ENCODE peak calls at places on chromosomes 4 and X, in five cellular contexts. One of them, this sample, is unnamed.

GRCh38 chr4:119656342-119656741 is 27.7 kb upstream of the PDE5A start:
- DNase-seq in skeletal muscle cell: no peak
- DNase-seq in cardiac muscle cell: no peak
- DNase-seq in testis: no peak
- DNase-seq in CD4-positive, alpha-beta memory T cell: no peak
- DNase-seq in this sample: no peak

GRCh38 chr4:64780664-64781063 is 371.4 kb upstream of the TECRL start:
- DNase-seq in skeletal muscle cell: no peak
- DNase-seq in cardiac muscle cell: no peak
- DNase-seq in testis: no peak
- DNase-seq in CD4-positive, alpha-beta memory T cell: no peak
- DNase-seq in this sample: no peak

GRCh38 chr4:92381640-92382039 is 77.9 kb downstream of the GRID2 start:
- DNase-seq in skeletal muscle cell: peak
- DNase-seq in cardiac muscle cell: no peak
- DNase-seq in testis: no peak
- DNase-seq in CD4-positive, alpha-beta memory T cell: no peak
- DNase-seq in this sample: peak

GRCh38 chrX:55486736-55487135 is 2.9 kb downstream of the USP51 start:
- DNase-seq in skeletal muscle cell: no peak
- DNase-seq in cardiac muscle cell: no peak
- DNase-seq in testis: no peak
- DNase-seq in CD4-positive, alpha-beta memory T cell: no peak
- DNase-seq in this sample: no peak

GRCh38 chrX:49978191-49978590 is 55.8 kb downstream of the CLCN5 start:
- DNase-seq in skeletal muscle cell: no peak
- DNase-seq in cardiac muscle cell: no peak
- DNase-seq in testis: no peak
- DNase-seq in CD4-positive, alpha-beta memory T cell: no peak
- DNase-seq in this sample: no peak

GRCh38 chrX:148806145-148806868 is 305.9 kb downstream of the AFF2 start:
- DNase-seq in skeletal muscle cell: no peak
- DNase-seq in cardiac muscle cell: no peak
- DNase-seq in testis: no peak
- DNase-seq in CD4-positive, alpha-beta memory T cell: no peak
- DNase-seq in this sample: no peak

GRCh38 chr4:153514001-153514526 is 47.9 kb downstream of the TMEM131L start:
- DNase-seq in skeletal muscle cell: peak
- DNase-seq in cardiac muscle cell: no peak
- DNase-seq in testis: no peak
- DNase-seq in CD4-positive, alpha-beta memory T cell: no peak
- DNase-seq in this sample: no peak

GRCh38 chrX:72584165-72584564 is 11.5 kb upstream of the HDAC8 start:
- DNase-seq in skeletal muscle cell: no peak
- DNase-seq in cardiac muscle cell: no peak
- DNase-seq in testis: no peak
- DNase-seq in CD4-positive, alpha-beta memory T cell: no peak
- DNase-seq in this sample: no peak

GRCh38 chrX:65488496-65488895 is 46.1 kb downstream of the LAS1L start:
- DNase-seq in skeletal muscle cell: no peak
- DNase-seq in cardiac muscle cell: no peak
- DNase-seq in testis: no peak
- DNase-seq in CD4-positive, alpha-beta memory T cell: no peak
- DNase-seq in this sample: no peak

GRCh38 chrX:122046226-122046625 is 998.8 kb downstream of the GLUD2 start:
- DNase-seq in skeletal muscle cell: no peak
- DNase-seq in cardiac muscle cell: no peak
- DNase-seq in testis: no peak
- DNase-seq in CD4-positive, alpha-beta memory T cell: no peak
- DNase-seq in this sample: no peak

GRCh38 chr4:122898370-122899150 is 23.8 kb downstream of the NUDT6 start:
- DNase-seq in skeletal muscle cell: peak
- DNase-seq in cardiac muscle cell: no peak
- DNase-seq in testis: no peak
- DNase-seq in CD4-positive, alpha-beta memory T cell: no peak
- DNase-seq in this sample: peak

GRCh38 chr4:75817901-75818300 is 84.4 kb downstream of the PPEF2 start:
- DNase-seq in skeletal muscle cell: no peak
- DNase-seq in cardiac muscle cell: no peak
- DNase-seq in testis: no peak
- DNase-seq in CD4-positive, alpha-beta memory T cell: no peak
- DNase-seq in this sample: no peak

GRCh38 chr4:40967550-40967949 is 217.8 kb downstream of the NSUN7 start:
- DNase-seq in skeletal muscle cell: no peak
- DNase-seq in cardiac muscle cell: no peak
- DNase-seq in testis: no peak
- DNase-seq in CD4-positive, alpha-beta memory T cell: no peak
- DNase-seq in this sample: no peak

GRCh38 chr4:73816814-73817213 is 19.7 kb upstream of the CXCL6 start:
- DNase-seq in skeletal muscle cell: peak
- DNase-seq in cardiac muscle cell: no peak
- DNase-seq in testis: no peak
- DNase-seq in CD4-positive, alpha-beta memory T cell: no peak
- DNase-seq in this sample: peak

DNA sequence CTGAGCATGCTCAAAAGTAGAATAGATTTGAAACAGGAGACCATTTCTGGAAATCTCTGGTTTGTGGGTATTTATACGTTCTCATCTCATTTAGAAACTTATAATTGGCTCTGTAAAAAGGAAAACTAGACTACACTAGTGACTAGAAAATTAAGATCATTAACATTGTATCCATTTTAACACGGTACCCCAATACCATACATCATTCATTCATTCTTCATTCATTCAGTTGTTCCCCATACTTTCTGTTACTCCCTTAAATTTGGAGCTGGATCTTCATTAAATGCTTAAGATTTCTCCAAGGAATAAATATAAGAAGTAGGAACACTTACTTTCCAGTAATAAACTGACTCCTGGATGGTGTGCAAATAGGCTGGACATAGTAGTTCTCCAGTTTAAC is 1.3 kb downstream of the ARSJ start:
- DNase-seq in skeletal muscle cell: no peak
- DNase-seq in cardiac muscle cell: no peak
- DNase-seq in testis: no peak
- DNase-seq in CD4-positive, alpha-beta memory T cell: no peak
- DNase-seq in this sample: no peak
- H3K4me3 ChIP-seq in skeletal muscle cell: peak
- H3K4me3 ChIP-seq in cardiac muscle cell: no peak
- H3K4me3 ChIP-seq in testis: no peak
- H3K4me3 ChIP-seq in CD4-positive, alpha-beta memory T cell: no peak
- H3K4me3 ChIP-seq in this sample: peak

GRCh38 chr4:15781427-15782095 is 3.4 kb downstream of the CD38 start:
- DNase-seq in skeletal muscle cell: no peak
- DNase-seq in cardiac muscle cell: no peak
- DNase-seq in testis: no peak
- DNase-seq in CD4-positive, alpha-beta memory T cell: no peak
- DNase-seq in this sample: no peak

GRCh38 chr4:15778742-15779231 is 659 bp downstream of the CD38 start:
- DNase-seq in skeletal muscle cell: no peak
- DNase-seq in cardiac muscle cell: peak
- DNase-seq in testis: no peak
- DNase-seq in CD4-positive, alpha-beta memory T cell: no peak
- DNase-seq in this sample: no peak

GRCh38 chr4:15779336-15779735 is 1.2 kb downstream of the CD38 start:
- DNase-seq in skeletal muscle cell: no peak
- DNase-seq in cardiac muscle cell: peak
- DNase-seq in testis: peak
- DNase-seq in CD4-positive, alpha-beta memory T cell: no peak
- DNase-seq in this sample: peak

GRCh38 chr4:15778191-15778741 is at the start of gene CD38:
- DNase-seq in skeletal muscle cell: no peak
- DNase-seq in cardiac muscle cell: peak
- DNase-seq in testis: no peak
- DNase-seq in CD4-positive, alpha-beta memory T cell: no peak
- DNase-seq in this sample: no peak

GRCh38 chr4:15779789-15780188 is 1.7 kb downstream of the CD38 start:
- DNase-seq in skeletal muscle cell: no peak
- DNase-seq in cardiac muscle cell: no peak
- DNase-seq in testis: no peak
- DNase-seq in CD4-positive, alpha-beta memory T cell: no peak
- DNase-seq in this sample: no peak
- H3K4me3 ChIP-seq in skeletal muscle cell: peak
- H3K4me3 ChIP-seq in cardiac muscle cell: no peak
- H3K4me3 ChIP-seq in testis: no peak
- H3K4me3 ChIP-seq in CD4-positive, alpha-beta memory T cell: no peak
- H3K4me3 ChIP-seq in this sample: no peak

GRCh38 chr4:186037182-186037581 is 31.8 kb upstream of the TLR3 start:
- DNase-seq in skeletal muscle cell: no peak
- DNase-seq in cardiac muscle cell: no peak
- DNase-seq in testis: no peak
- DNase-seq in CD4-positive, alpha-beta memory T cell: no peak
- DNase-seq in this sample: no peak

GRCh38 chr4:186037692-186038658 is 31.0 kb upstream of the TLR3 start:
- DNase-seq in skeletal muscle cell: no peak
- DNase-seq in cardiac muscle cell: peak
- DNase-seq in testis: peak
- DNase-seq in CD4-positive, alpha-beta memory T cell: no peak
- DNase-seq in this sample: peak

GRCh38 chr4:186040316-186040715 is 28.6 kb upstream of the TLR3 start:
- DNase-seq in skeletal muscle cell: no peak
- DNase-seq in cardiac muscle cell: no peak
- DNase-seq in testis: no peak
- DNase-seq in CD4-positive, alpha-beta memory T cell: no peak
- DNase-seq in this sample: no peak

GRCh38 chr4:186039697-186040096 is 29.3 kb upstream of the TLR3 start:
- DNase-seq in skeletal muscle cell: no peak
- DNase-seq in cardiac muscle cell: peak
- DNase-seq in testis: no peak
- DNase-seq in CD4-positive, alpha-beta memory T cell: no peak
- DNase-seq in this sample: no peak
- H3K4me3 ChIP-seq in skeletal muscle cell: no peak
- H3K4me3 ChIP-seq in cardiac muscle cell: no peak
- H3K4me3 ChIP-seq in testis: no peak
- H3K4me3 ChIP-seq in CD4-positive, alpha-beta memory T cell: no peak
- H3K4me3 ChIP-seq in this sample: no peak

DNA sequence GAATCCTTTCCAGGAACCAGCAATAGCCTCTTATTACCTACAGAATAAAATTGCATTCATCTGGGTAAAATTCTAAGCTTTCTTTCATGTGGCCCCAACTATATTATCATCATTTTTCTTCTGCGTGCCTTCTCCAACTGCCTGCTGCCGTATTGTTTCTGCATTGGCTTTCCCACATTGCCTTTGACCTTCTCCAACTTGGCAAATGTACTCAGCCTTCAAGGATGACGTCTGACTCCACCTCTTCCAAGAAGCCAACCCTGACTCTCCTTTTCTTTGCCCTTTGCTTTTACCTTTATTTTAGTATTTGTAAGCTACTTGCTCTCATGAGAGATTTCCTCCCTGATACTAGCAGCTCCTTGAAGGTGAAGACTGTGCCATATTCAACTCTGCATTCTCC is 200.4 kb upstream of the FAM9B start:
- DNase-seq in skeletal muscle cell: no peak
- DNase-seq in cardiac muscle cell: no peak
- DNase-seq in testis: no peak
- DNase-seq in CD4-positive, alpha-beta memory T cell: no peak
- DNase-seq in this sample: no peak
- H3K4me3 ChIP-seq in skeletal muscle cell: no peak
- H3K4me3 ChIP-seq in cardiac muscle cell: no peak
- H3K4me3 ChIP-seq in testis: no peak
- H3K4me3 ChIP-seq in CD4-positive, alpha-beta memory T cell: no peak
- H3K4me3 ChIP-seq in this sample: no peak

DNA sequence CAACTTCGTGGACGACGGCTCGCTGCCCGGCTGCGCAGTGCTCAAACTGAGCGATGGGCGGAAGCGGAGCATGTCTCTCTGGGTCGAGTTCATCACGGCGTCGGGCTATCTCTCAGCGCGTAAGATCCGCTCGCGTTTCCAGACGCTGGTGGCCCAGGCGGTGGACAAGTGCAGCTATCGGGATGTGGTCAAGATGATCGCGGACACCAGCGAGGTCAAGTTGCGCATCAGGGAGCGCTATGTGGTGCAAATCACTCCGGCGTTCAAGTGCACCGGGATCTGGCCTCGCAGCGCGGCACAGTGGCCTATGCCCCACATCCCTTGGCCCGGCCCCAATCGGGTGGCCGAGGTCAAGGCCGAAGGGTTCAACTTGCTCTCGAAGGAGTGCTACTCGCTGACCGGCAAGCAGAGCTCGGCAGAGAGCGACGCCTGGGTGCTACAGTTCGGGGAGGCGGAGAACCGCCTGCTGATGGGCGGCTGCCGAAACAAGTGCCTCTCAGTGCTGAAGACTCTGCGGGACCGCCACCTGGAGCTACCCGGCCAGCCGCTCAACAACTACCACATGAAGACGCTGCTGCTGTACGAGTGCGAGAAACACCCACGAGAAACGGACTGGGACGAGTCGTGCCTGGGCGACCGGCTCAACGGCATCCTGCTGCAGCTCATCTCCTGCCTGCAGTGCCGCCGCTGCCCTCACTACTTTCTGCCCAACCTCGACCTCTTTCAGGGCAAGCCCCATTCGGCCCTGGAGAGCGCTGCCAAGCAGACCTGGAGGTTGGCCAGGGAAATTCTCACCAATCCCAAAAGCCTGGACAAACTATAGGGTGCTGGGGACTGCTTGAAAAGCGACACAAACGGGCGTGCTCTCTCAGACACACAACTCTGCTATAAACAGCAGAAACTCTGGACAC is 1.6 kb downstream of the MAB21L2 start:
- DNase-seq in skeletal muscle cell: no peak
- DNase-seq in cardiac muscle cell: peak
- DNase-seq in testis: no peak
- DNase-seq in CD4-positive, alpha-beta memory T cell: peak
- DNase-seq in this sample: no peak
- H3K4me3 ChIP-seq in skeletal muscle cell: peak
- H3K4me3 ChIP-seq in cardiac muscle cell: peak
- H3K4me3 ChIP-seq in testis: peak
- H3K4me3 ChIP-seq in CD4-positive, alpha-beta memory T cell: no peak
- H3K4me3 ChIP-seq in this sample: no peak

DNA sequence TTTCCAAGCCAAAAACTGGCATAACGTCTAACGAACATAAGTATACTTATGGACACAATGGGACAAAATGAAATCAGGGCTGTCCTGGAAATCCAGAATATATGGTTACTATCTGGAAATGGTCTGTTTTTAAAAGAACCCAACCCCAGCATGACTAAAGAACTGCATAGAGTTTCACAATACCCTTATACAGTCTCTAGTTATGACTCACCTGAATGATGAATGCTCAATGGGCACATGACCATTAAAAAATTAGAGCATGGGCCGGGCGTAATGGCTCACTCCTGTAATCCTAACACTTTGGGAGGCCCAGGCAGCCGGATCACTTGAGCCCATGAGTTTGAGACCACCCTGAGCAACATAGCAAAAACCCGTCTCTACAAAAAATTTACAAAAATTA is 31.8 kb downstream of the AMMECR1 start:
- DNase-seq in skeletal muscle cell: peak
- DNase-seq in cardiac muscle cell: no peak
- DNase-seq in testis: no peak
- DNase-seq in CD4-positive, alpha-beta memory T cell: no peak
- DNase-seq in this sample: peak
- H3K4me3 ChIP-seq in skeletal muscle cell: no peak
- H3K4me3 ChIP-seq in cardiac muscle cell: no peak
- H3K4me3 ChIP-seq in testis: no peak
- H3K4me3 ChIP-seq in CD4-positive, alpha-beta memory T cell: no peak
- H3K4me3 ChIP-seq in this sample: no peak

GRCh38 chr4:137533855-137534254 is 1.6 kb upstream of the PCDH18 start:
- DNase-seq in skeletal muscle cell: no peak
- DNase-seq in cardiac muscle cell: no peak
- DNase-seq in testis: no peak
- DNase-seq in CD4-positive, alpha-beta memory T cell: no peak
- DNase-seq in this sample: no peak
- H3K4me3 ChIP-seq in skeletal muscle cell: peak
- H3K4me3 ChIP-seq in cardiac muscle cell: no peak
- H3K4me3 ChIP-seq in testis: no peak
- H3K4me3 ChIP-seq in CD4-positive, alpha-beta memory T cell: no peak
- H3K4me3 ChIP-seq in this sample: no peak